ENCODE peak calls at places on chromosomes 12 and 14, in five cellular contexts. X is myocyte; K is stimulated activated CD4-positive, alpha-beta T cell treated with anti-CD3 and anti-CD28 coated beads, Interleukin-4, amount 100 ng/mL, for 1 hour; J is caudate nucleus; S is HAP-1. P is an unnamed sample.

GRCh38 chr14:60807247-60807646 is 72.7 kb downstream of the MNAT1 start:
- DNase-seq in X (peak), J (no peak), K (no peak), S (no peak), P (no peak)

GRCh38 chr14:73625686-73626085 is 13.4 kb downstream of the ACOT6 start:
- DNase-seq in S (no peak), J (no peak), K (no peak), X (no peak), P (no peak)

GRCh38 chr12:78181544-78182162 is 351.0 kb downstream of the NAV3 start:
- DNase-seq in X (no peak), K (no peak), S (no peak), J (no peak), P (no peak)

GRCh38 chr12:1351926-1352325 is 242.5 kb downstream of the FBXL14 start:
- DNase-seq in J (no peak), K (no peak), X (peak), S (no peak), P (no peak)

GRCh38 chr12:113071427-113072112 is 15.0 kb downstream of the DTX1 start:
- DNase-seq in K (no peak), S (no peak), X (no peak), J (no peak), P (no peak)

GRCh38 chr14:35998303-35998702 is 172.2 kb downstream of the BRMS1L start:
- DNase-seq in J (no peak), K (no peak), X (no peak), S (no peak), P (no peak)

GRCh38 chr12:110600254-110600653 is 13.7 kb upstream of the TCTN1 start:
- DNase-seq in X (peak), S (peak), K (no peak), J (no peak), P (no peak)

GRCh38 chr12:96190403-96191170 is 3.6 kb upstream of the ELK3 start:
- DNase-seq in J (no peak), X (no peak), S (no peak), K (no peak), P (no peak)

GRCh38 chr14:103715052-103716000 is at the start of the genes XRCC3 and ZFYVE21:
- DNase-seq in J (peak), S (peak), X (peak), K (peak), P (peak)

GRCh38 chr14:58501214-58501816 is 73.8 kb downstream of the KIAA0586 start:
- DNase-seq in K (no peak), J (no peak), X (peak), S (peak), P (no peak)

GRCh38 chr12:108284163-108284562 is 54.9 kb downstream of the CMKLR1 start:
- DNase-seq in S (no peak), X (no peak), J (no peak), K (no peak), P (no peak)

GRCh38 chr12:78835493-78835892 is 29.1 kb upstream of the SYT1 start:
- DNase-seq in K (no peak), X (no peak), J (no peak), S (no peak), P (no peak)

GRCh38 chr12:14850929-14851663 is 7.8 kb upstream of the ART4 start:
- DNase-seq in J (no peak), X (no peak), S (no peak), K (no peak), P (no peak)

GRCh38 chr12:117352883-117353282 is 8.5 kb downstream of the NOS1 start:
- DNase-seq in K (no peak), J (no peak), S (no peak), X (no peak), P (no peak)

GRCh38 chr14:22221508-22221907 is 367.5 kb downstream of the DAD1 start:
- DNase-seq in X (peak), K (no peak), J (no peak), S (no peak), P (no peak)

GRCh38 chr14:89125216-89125615 is 291.8 kb downstream of the FOXN3 start:
- DNase-seq in S (no peak), J (no peak), K (no peak), X (no peak), P (no peak)